ENCODE peak calls at places on chromosome 7, in ten cellular contexts. M is effector memory CD4-positive, alpha-beta T cell; J is NT2/D1; K is A549; S is neural progenitor cell; F is CD4-positive, alpha-beta T cell; D is tibial artery; T is H9; X is keratinocyte; R is heart left ventricle. P is an unnamed sample. For H3K9me3, the result is how much of the 10 kb centered on the place peaks cover.

GRCh38 chr7:2529161-2530075 is 9.8 kb downstream of the LFNG start:
- DNase-seq in M (peak), K (peak), D (peak), T (no peak), S (no peak), R (peak), X (no peak), J (no peak), F (peak), P (peak)

GRCh38 chr7:101667399-101667798 is 38.3 kb upstream of the MYL10 start:
- DNase-seq in K (no peak), S (no peak), R (no peak), M (no peak), J (no peak), X (no peak), D (no peak), F (no peak), T (no peak), P (no peak)

GRCh38 chr7:80165177-80165576 is 30.5 kb downstream of the GNAI1 start:
- DNase-seq in M (no peak), X (no peak), K (no peak), S (no peak), R (no peak), J (peak), F (no peak), D (no peak), T (no peak), P (no peak)

GRCh38 chr7:63114371-63114985 is 884.2 kb upstream of the ZNF722 start:
- DNase-seq in K (no peak), J (no peak), M (no peak), T (no peak), D (no peak), S (no peak), F (no peak), X (no peak), R (no peak), P (no peak)

GRCh38 chr7:38756521-38756920 is 125.3 kb upstream of the AMPH start:
- DNase-seq in T (no peak), S (no peak), R (no peak), F (no peak), K (no peak), J (no peak), X (no peak), M (no peak), D (no peak), P (no peak)

GRCh38 chr7:68147621-68148238 is 1151.1 kb downstream of the TYW1 start:
- DNase-seq in K (no peak), J (no peak), X (no peak), D (no peak), F (no peak), M (no peak), S (no peak), R (no peak), T (no peak), P (no peak)

GRCh38 chr7:77866791-77867190 is 68.2 kb downstream of the PHTF2 start:
- DNase-seq in F (no peak), M (no peak), J (no peak), S (no peak), X (peak), K (peak), R (no peak), T (no peak), D (no peak), P (no peak)

GRCh38 chr7:138979988-138980574 is 1.1 kb downstream of the KIAA1549 start:
- DNase-seq in D (no peak), T (no peak), S (peak), R (no peak), K (no peak), F (no peak), M (no peak), X (no peak), J (no peak), P (no peak)

GRCh38 chr7:138668197-138668596 is 33.0 kb downstream of the SVOPL start:
- DNase-seq in K (no peak), T (no peak), X (no peak), S (no peak), R (no peak), J (no peak), M (no peak), D (no peak), F (no peak), P (no peak)

GRCh38 chr7:123941391-123942180 is 16.5 kb downstream of the SPAM1 start:
- DNase-seq in R (no peak), S (no peak), J (no peak), M (no peak), X (no peak), F (no peak), D (no peak), T (no peak), K (no peak), P (no peak)

GRCh38 chr7:16655394-16655793 is 9.4 kb downstream of the BZW2 start:
- DNase-seq in S (no peak), K (no peak), R (no peak), D (no peak), F (no peak), T (no peak), M (no peak), J (no peak), X (no peak), P (no peak)

GRCh38 chr7:36299882-36300341 is 89.8 kb upstream of the ANLN start:
- DNase-seq in X (no peak), K (no peak), S (no peak), M (no peak), F (no peak), R (no peak), J (no peak), T (peak), D (peak), P (no peak)

GRCh38 chr7:2873686-2874551 is 29.8 kb upstream of the GNA12 start:
- DNase-seq in X (peak), F (no peak), T (peak), K (peak), D (no peak), M (no peak), R (no peak), J (no peak), S (peak), P (no peak)

GRCh38 chr7:2609001-2609411 is 22.8 kb upstream of the TTYH3 start:
- DNase-seq in T (peak), X (no peak), J (no peak), M (no peak), S (peak), R (no peak), F (no peak), D (no peak), K (peak), P (no peak)

GRCh38 chr7:150520145-150520544 is 5.5 kb downstream of the GIMAP7 start:
- DNase-seq in J (no peak), K (no peak), F (peak), T (no peak), X (no peak), M (no peak), D (no peak), S (no peak), R (no peak), P (no peak)

GRCh38 chr7:128154519-128154918 is 86.6 kb upstream of the LEP start:
- DNase-seq in K (no peak), D (no peak), R (no peak), X (no peak), S (peak), T (no peak), M (no peak), F (no peak), J (no peak), P (no peak)

GRCh38 chr7:140053812-140054539 is 8.8 kb downstream of the PARP12 start:
- DNase-seq in F (no peak), J (no peak), K (no peak), X (no peak), S (no peak), M (no peak), T (no peak), R (no peak), D (no peak), P (no peak)

GRCh38 chr7:71402684-71403083 is 270.7 kb downstream of the GALNT17 start:
- DNase-seq in X (no peak), R (no peak), D (peak), M (no peak), K (no peak), T (no peak), S (no peak), J (no peak), F (no peak), P (no peak)

GRCh38 chr7:117951711-117952280 is 78.6 kb upstream of the CTTNBP2 start:
- DNase-seq in J (no peak), S (no peak), X (no peak), T (no peak), K (no peak), D (no peak), R (no peak), F (no peak), M (no peak), P (no peak)

GRCh38 chr7:2654059-2654458 is 22.3 kb downstream of the TTYH3 start:
- DNase-seq in J (no peak), D (no peak), S (no peak), X (no peak), M (no peak), R (no peak), F (no peak), K (no peak), T (no peak), P (no peak)

GRCh38 chr7:77482015-77482414 is 55.1 kb upstream of the PTPN12 start:
- DNase-seq in K (peak), J (no peak), S (no peak), T (no peak), M (no peak), R (no peak), F (no peak), X (peak), D (no peak), P (no peak)

GRCh38 chr7:68063171-68063570 is 1066.5 kb downstream of the TYW1 start:
- DNase-seq in M (no peak), S (peak), F (no peak), R (no peak), X (no peak), K (peak), J (peak), T (peak), D (no peak), P (no peak)

GRCh38 chr7:142362349-142362748 is 104.5 kb upstream of the PRSS58 start:
- DNase-seq in K (no peak), T (no peak), F (no peak), M (no peak), X (no peak), D (no peak), S (no peak), R (no peak), J (no peak), P (no peak)

GRCh38 chr7:92281031-92281430 is 35.3 kb downstream of the ANKIB1 start:
- DNase-seq in J (no peak), F (no peak), T (no peak), R (no peak), K (no peak), S (no peak), X (no peak), M (no peak), D (no peak), P (no peak)

GRCh38 chr7:75039166-75039565 is 34.4 kb downstream of the RCC1L start:
- DNase-seq in J (no peak), S (no peak), T (no peak), K (no peak), D (no peak), F (no peak), M (no peak), X (peak), R (no peak), P (no peak)

GRCh38 chr7:74023037-74023436 is 4.9 kb upstream of the ELN start:
- DNase-seq in D (peak), R (peak), X (no peak), F (no peak), S (no peak), T (peak), K (peak), J (no peak), M (no peak), P (no peak)

GRCh38 chr7:156368459-156368858 is 272.1 kb upstream of the RNF32 start:
- DNase-seq in K (no peak), D (no peak), T (no peak), F (no peak), J (no peak), S (no peak), M (no peak), X (no peak), R (no peak), P (no peak)

GRCh38 chr7:13055732-13056369 is 368.4 kb downstream of the ARL4A start:
- DNase-seq in T (no peak), R (no peak), F (no peak), S (no peak), M (no peak), K (no peak), X (no peak), J (no peak), D (no peak), P (no peak)

GRCh38 chr7:10117815-10118214 is 855.9 kb upstream of the PHF14 start:
- DNase-seq in J (no peak), M (no peak), R (no peak), T (no peak), F (no peak), D (no peak), K (no peak), S (no peak), X (no peak), P (no peak)
- H3K9me3 ChIP-seq in J (under half), M (under half), R (under half), T (under half), F (under half), D (under half), K (under half), S (under half), X (under half), P (under half)

GRCh38 chr7:158283016-158283974 is 304.3 kb downstream of the PTPRN2 start:
- DNase-seq in X (no peak), S (no peak), K (no peak), T (peak), D (peak), M (no peak), F (no peak), J (no peak), R (no peak), P (no peak)

GRCh38 chr7:158284121-158284520 is 303.5 kb downstream of the PTPRN2 start:
- DNase-seq in M (no peak), R (no peak), J (no peak), K (no peak), X (no peak), F (no peak), T (peak), D (peak), S (no peak), P (no peak)

GRCh38 chr7:158281441-158281840 is 306.2 kb downstream of the PTPRN2 start:
- DNase-seq in D (peak), S (no peak), M (no peak), K (no peak), F (no peak), R (no peak), J (no peak), T (peak), X (no peak), P (no peak)

GRCh38 chr7:158280467-158281154 is 307.0 kb downstream of the PTPRN2 start:
- DNase-seq in J (no peak), F (no peak), R (peak), X (no peak), D (peak), T (peak), S (no peak), K (no peak), M (no peak), P (no peak)

GRCh38 chr7:158282461-158283001 is 305.1 kb downstream of the PTPRN2 start:
- DNase-seq in F (no peak), T (peak), S (no peak), D (peak), M (no peak), K (no peak), X (no peak), J (no peak), R (no peak), P (no peak)
- H3K9me3 ChIP-seq in F (under half), T (under half), S (under half), D (under half), M (under half), K (under half), X (under half), J (under half), R (under half), P (under half)

DNA sequence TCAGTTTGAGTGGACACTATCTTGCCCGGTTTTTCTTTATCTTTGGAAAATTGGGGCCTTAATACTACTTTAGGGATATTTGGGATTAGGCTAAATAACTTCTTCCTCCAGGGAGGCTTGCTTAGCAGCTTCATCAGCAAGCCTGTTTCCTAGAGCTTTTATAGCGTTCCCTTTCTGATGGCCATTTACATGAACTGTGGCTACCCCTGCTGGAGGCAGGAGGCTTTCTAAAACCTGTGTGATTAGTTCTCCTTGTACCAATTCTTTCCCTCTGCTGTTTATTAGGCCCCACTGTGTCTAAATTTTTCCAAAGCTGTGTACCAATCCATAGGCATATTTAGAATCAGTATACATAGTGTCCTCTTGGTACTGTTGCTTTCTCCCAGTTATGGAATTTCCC is 61.7 kb upstream of the CNTNAP2 start:
- DNase-seq in J (peak), X (no peak), D (no peak), T (no peak), K (no peak), S (no peak), R (no peak), M (no peak), F (no peak), P (no peak)
- H3K9me3 ChIP-seq in J (under half), X (under half), D (under half), T (under half), K (under half), S (under half), R (under half), M (under half), F (under half), P (under half)

GRCh38 chr7:90587766-90588165 is 8.4 kb upstream of the CDK14 start:
- DNase-seq in J (no peak), T (no peak), X (no peak), K (no peak), F (no peak), M (no peak), S (no peak), R (no peak), D (no peak), P (no peak)

GRCh38 chr7:90579181-90579688 is 16.9 kb upstream of the CDK14 start:
- DNase-seq in K (no peak), F (no peak), M (no peak), R (no peak), J (no peak), D (no peak), T (no peak), X (peak), S (no peak), P (no peak)

GRCh38 chr7:90584420-90584819 is 11.7 kb upstream of the CDK14 start:
- DNase-seq in X (no peak), T (no peak), S (no peak), R (no peak), K (no peak), D (no peak), F (no peak), J (no peak), M (no peak), P (no peak)

GRCh38 chr7:90580051-90580450 is 16.1 kb upstream of the CDK14 start:
- DNase-seq in J (no peak), S (no peak), X (no peak), D (no peak), R (no peak), F (no peak), K (no peak), M (no peak), T (no peak), P (no peak)

GRCh38 chr7:90582164-90582563 is 14.0 kb upstream of the CDK14 start:
- DNase-seq in S (no peak), J (no peak), D (no peak), T (no peak), K (no peak), R (no peak), F (no peak), X (no peak), M (no peak), P (no peak)
- H3K9me3 ChIP-seq in S (under half), J (under half), D (under half), T (under half), K (under half), R (under half), F (under half), X (under half), M (under half), P (under half)

DNA sequence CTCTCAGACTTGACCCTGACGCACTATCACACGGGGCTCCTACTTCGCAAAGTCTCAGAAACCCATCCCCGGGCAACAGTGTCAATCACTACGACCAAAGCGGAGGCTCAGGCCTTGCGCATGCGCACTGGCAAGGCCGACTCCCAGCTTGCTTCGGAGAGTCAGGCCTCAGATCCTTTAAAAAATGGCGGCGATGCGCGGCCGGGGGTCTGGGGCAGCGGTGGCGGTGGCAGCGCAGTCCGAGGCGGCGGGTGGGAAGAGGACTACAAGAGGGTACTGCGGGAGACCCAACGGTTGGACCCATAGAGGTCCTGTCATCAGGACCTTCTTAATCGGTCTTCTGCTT is 196.9 kb downstream of the ZNF716 start:
- DNase-seq in X (no peak), K (no peak), D (no peak), M (no peak), R (no peak), F (no peak), T (no peak), S (no peak), J (no peak), P (no peak)
- H3K9me3 ChIP-seq in X (under half), K (under half), D (under half), M (under half), R (under half), F (under half), T (half or more), S (under half), J (under half), P (under half)

GRCh38 chr7:55205124-55205955 is 159.8 kb upstream of the LANCL2 start:
- DNase-seq in K (no peak), D (no peak), M (no peak), X (no peak), S (no peak), F (no peak), R (no peak), T (no peak), J (no peak), P (no peak)
- H3K9me3 ChIP-seq in K (under half), D (under half), M (under half), X (under half), S (under half), F (under half), R (under half), T (under half), J (under half), P (under half)

DNA sequence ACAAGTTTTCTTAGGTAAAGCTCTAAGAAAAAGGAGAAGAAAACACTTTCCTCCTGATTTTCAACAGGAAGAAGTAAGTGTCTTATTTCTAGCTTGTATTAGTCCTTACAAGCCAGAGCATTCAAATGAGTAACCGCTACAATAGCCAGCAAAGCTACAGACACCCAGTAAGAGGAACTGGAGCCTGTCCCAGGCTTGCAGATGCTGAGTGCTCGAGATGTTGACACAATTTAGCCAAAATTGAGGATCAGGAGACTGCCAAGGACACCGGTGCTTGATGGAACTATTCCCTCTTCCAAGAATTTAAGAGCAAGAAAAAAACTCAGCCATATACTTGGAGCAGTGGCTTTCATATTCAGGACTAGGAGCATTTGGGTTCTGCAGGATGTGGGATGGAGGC is 149.3 kb upstream of the DPP6 start:
- DNase-seq in F (no peak), S (no peak), K (no peak), R (peak), J (no peak), M (no peak), D (no peak), T (no peak), X (no peak), P (no peak)
- H3K9me3 ChIP-seq in F (under half), S (under half), K (under half), R (under half), J (under half), M (under half), D (under half), T (under half), X (under half), P (under half)